ENCODE peak calls at places on chromosomes 3 and 15, in nine cellular contexts. X is brain microvascular endothelial cell, U is HepG2, C is IMR-90, T is A549, P is heart left ventricle, G is AG04450, F is stomach, N is lower leg skin. B is an unnamed sample.
A peak's percentile ranks its signal among the peaks of the same experiment; 100 is the strongest.

GRCh38 chr3:40109641-40110490 is 199.6 kb upstream of the EIF1B start:
- DNase-seq in T (no peak), X (no peak), N (no peak), U (peak; percentile 24), C (no peak), G (no peak), P (no peak), F (no peak), B (no peak)

GRCh38 chr3:120816728-120817127 is 74.2 kb downstream of the GTF2E1 start:
- DNase-seq in X (no peak), G (no peak), P (no peak), T (no peak), U (no peak), N (no peak), F (no peak), C (no peak), B (no peak)

GRCh38 chr3:156617145-156617544 is 57.2 kb upstream of the TIPARP start:
- DNase-seq in P (no peak), C (no peak), U (no peak), X (no peak), G (no peak), F (no peak), T (no peak), N (no peak), B (no peak)

GRCh38 chr3:160136421-160136820 is 88.8 kb upstream of the C3orf80 start:
- DNase-seq in C (no peak), F (no peak), U (no peak), N (no peak), G (no peak), P (no peak), X (no peak), T (no peak), B (no peak)

GRCh38 chr3:14791343-14791945 is 27.3 kb upstream of the FGD5 start:
- DNase-seq in G (no peak), X (peak; percentile 37), C (peak; percentile 12), P (peak; percentile 76), U (peak; percentile 46), F (peak; percentile 70), T (peak; percentile 62), N (peak; percentile 93), B (peak; percentile 74)

GRCh38 chr3:116914004-116914403 is 204.4 kb downstream of the TUSC7 start:
- DNase-seq in G (no peak), X (no peak), N (no peak), C (no peak), T (no peak), P (no peak), F (no peak), U (no peak), B (no peak)

GRCh38 chr3:149628957-149629670 is 28.7 kb downstream of the WWTR1 start:
- DNase-seq in X (no peak), P (no peak), G (no peak), C (peak; percentile 59), U (no peak), T (no peak), N (no peak), F (no peak), B (no peak)

GRCh38 chr3:8506611-8507061 is 5.0 kb downstream of the LMCD1 start:
- DNase-seq in F (no peak), U (no peak), X (peak; percentile 74), C (peak; percentile 81), N (no peak), P (no peak), G (no peak), T (no peak), B (no peak)

GRCh38 chr15:25374143-25374542 is 64.7 kb downstream of the UBE3A start:
- DNase-seq in X (no peak), F (no peak), P (no peak), C (no peak), G (no peak), N (no peak), T (no peak), U (no peak), B (no peak)

GRCh38 chr3:188832961-188833615 is 338.7 kb upstream of the TPRG1 start:
- DNase-seq in G (no peak), U (no peak), N (no peak), T (no peak), X (no peak), C (no peak), P (no peak), F (no peak), B (no peak)

GRCh38 chr3:173889522-173890055 is 492.0 kb downstream of the NLGN1 start:
- DNase-seq in F (no peak), C (peak; percentile 36), X (no peak), T (no peak), P (no peak), N (no peak), U (no peak), G (no peak), B (no peak)

GRCh38 chr3:184874709-184875644 is 63.0 kb downstream of the VPS8 start:
- DNase-seq in G (no peak), U (peak; percentile 27), T (peak; percentile 14), N (no peak), F (no peak), X (peak; percentile 35), P (no peak), C (peak; percentile 32), B (peak; percentile 23)

GRCh38 chr15:81023483-81024264 is 23.0 kb downstream of the TLNRD1 start:
- DNase-seq in U (no peak), C (peak; percentile 66), X (peak; percentile 45), G (no peak), T (no peak), P (peak; percentile 71), N (peak; percentile 94), F (no peak), B (peak; percentile 69)

GRCh38 chr3:172038823-172039222 is 555 bp upstream of the FNDC3B start:
- DNase-seq in U (no peak), N (peak; percentile 84), X (no peak), P (no peak), G (no peak), F (no peak), T (no peak), C (peak; percentile 49), B (no peak)

GRCh38 chr3:107222927-107223326 is 154.3 kb upstream of the CCDC54 start:
- DNase-seq in C (peak; percentile 88), U (no peak), F (no peak), N (no peak), T (no peak), P (no peak), X (no peak), G (no peak), B (no peak)

GRCh38 chr15:31402511-31403056 is 75.9 kb downstream of the KLF13 start:
- DNase-seq in G (no peak), P (peak; percentile 72), N (peak; percentile 87), T (no peak), C (peak; percentile 10), F (no peak), X (peak; percentile 81), U (no peak), B (no peak)

GRCh38 chr3:115397433-115397832 is 225.9 kb upstream of the GAP43 start:
- DNase-seq in C (peak; percentile 76), N (no peak), T (no peak), F (no peak), P (no peak), G (no peak), U (no peak), X (no peak), B (no peak)

GRCh38 chr3:33884204-33884561 is 85.8 kb downstream of the PDCD6IP start:
- DNase-seq in F (no peak), N (no peak), G (no peak), U (peak; percentile 26), P (no peak), C (no peak), X (no peak), T (peak; percentile 57), B (no peak)

GRCh38 chr15:66706225-66706732 is 4.2 kb downstream of the SMAD6 start:
- DNase-seq in P (peak; percentile 38), F (peak; percentile 63), C (peak; percentile 35), U (no peak), G (no peak), X (no peak), N (no peak), T (peak; percentile 61), B (peak; percentile 53)
- TF ChIP-seq CTCF in P (peak; percentile 44), F (peak; percentile 37), C (peak; percentile 53), U (peak; percentile 31), G (peak; percentile 55), X (peak; percentile 62), N (no peak), T (peak; percentile 64), B (peak; percentile 36)

GRCh38 chr3:186612065-186612464 is 795 bp upstream of the AHSG start:
- DNase-seq in F (no peak), T (no peak), X (no peak), U (no peak), N (no peak), G (no peak), P (no peak), C (no peak), B (no peak)

GRCh38 chr3:186612721-186613636 is at the start of gene AHSG:
- DNase-seq in N (no peak), T (no peak), G (no peak), X (no peak), U (peak; percentile 97), F (no peak), C (no peak), P (no peak), B (no peak)

GRCh38 chr3:186608624-186609215 is 4.1 kb upstream of the AHSG start:
- DNase-seq in X (no peak), T (no peak), N (no peak), U (no peak), C (no peak), P (no peak), G (no peak), F (no peak), B (no peak)

GRCh38 chr3:186605561-186606545 is 7.0 kb upstream of the AHSG start:
- DNase-seq in X (no peak), F (no peak), N (no peak), T (peak; percentile 29), G (no peak), C (no peak), U (peak; percentile 87), P (no peak), B (no peak)

GRCh38 chr3:186609247-186609868 is 3.5 kb upstream of the AHSG start:
- DNase-seq in F (peak; percentile 41), U (no peak), T (peak; percentile 41), C (no peak), N (no peak), X (peak; percentile 15), P (no peak), G (no peak), B (peak; percentile 29)
- TF ChIP-seq CTCF in F (no peak), U (peak; percentile 61), T (no peak), C (peak; percentile 15), N (no peak), X (peak; percentile 43), P (peak; percentile 14), G (peak; percentile 22), B (peak; percentile 41)

GRCh38 chr3:101638262-101638745 is 38.6 kb downstream of the ZBTB11 start:
- DNase-seq in P (no peak), X (no peak), T (no peak), G (no peak), F (no peak), C (no peak), U (peak; percentile 35), N (peak; percentile 48), B (no peak)
- TF ChIP-seq CTCF in P (no peak), X (no peak), T (no peak), G (peak; percentile 8), F (no peak), C (peak; percentile 13), U (peak; percentile 69), N (no peak), B (peak; percentile 23)

DNA sequence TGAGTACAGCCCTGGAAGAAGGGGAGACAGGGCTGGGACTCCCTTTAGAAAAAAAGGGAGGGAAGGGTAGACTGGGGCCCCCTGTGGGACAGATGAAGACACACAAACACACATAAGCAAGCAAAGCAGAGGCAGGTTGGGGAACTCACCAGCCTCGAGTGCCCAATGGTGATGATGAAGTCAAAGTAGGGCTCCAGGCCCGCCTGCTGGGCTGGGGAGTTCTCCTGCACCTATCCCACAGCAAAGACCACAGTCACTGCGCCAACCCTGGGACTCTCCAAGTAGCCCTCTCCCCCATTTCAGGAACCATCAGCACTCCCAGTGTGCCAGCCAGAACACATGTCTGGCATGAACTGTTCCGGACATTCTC is 4.1 kb downstream of the GORASP1 start:
- DNase-seq in F (no peak), P (no peak), T (no peak), C (no peak), U (no peak), G (no peak), N (no peak), X (no peak), B (no peak)
- TF ChIP-seq CTCF in F (no peak), P (no peak), T (no peak), C (peak; percentile 5), U (no peak), G (peak; percentile 7), N (no peak), X (peak; percentile 27), B (peak; percentile 22)

B was measured in GM13977.